ENCODE peak calls at places on chromosomes 11 and 22, in seven cellular contexts. Z is K562, S is HCT116, J is H1, V is SK-N-SH, I is GM12878, H is HepG2. K is an unnamed sample.

GRCh38 chr11:67371549-67372231 is 1.7 kb downstream of the CLCF1 start:
- DNase-seq in Z (peak; percentile 58), S (no peak), J (no peak), V (peak; percentile 85), I (no peak), H (peak; percentile 34), K (peak; percentile 81)

GRCh38 chr22:20957118-20957690 is 9.9 kb upstream of the AIFM3 start:
- DNase-seq in Z (no peak), S (no peak), J (no peak), V (peak; percentile 27), I (no peak), H (no peak), K (no peak)

GRCh38 chr11:43119275-43119970 is 192.4 kb upstream of the API5 start:
- DNase-seq in Z (no peak), S (no peak), J (no peak), V (no peak), I (no peak), H (no peak), K (peak; percentile 13)

GRCh38 chr11:130649749-130650275 is 201.4 kb downstream of the ADAMTS15 start:
- DNase-seq in Z (no peak), S (no peak), J (no peak), V (no peak), I (no peak), H (no peak), K (no peak)

GRCh38 chr11:10305964-10306918 is 1.4 kb downstream of the ADM start:
- DNase-seq in Z (no peak), S (no peak), J (no peak), V (peak; percentile 64), I (no peak), H (no peak), K (no peak)

GRCh38 chr22:46789992-46790391 is 27.5 kb downstream of the TBC1D22A start:
- DNase-seq in Z (no peak), S (no peak), J (no peak), V (no peak), I (no peak), H (no peak), K (no peak)

GRCh38 chr11:18836415-18836814 is 44.8 kb upstream of the PTPN5 start:
- DNase-seq in Z (no peak), S (no peak), J (no peak), V (no peak), I (no peak), H (no peak), K (peak; percentile 1)

GRCh38 chr11:16184588-16184987 is 171.8 kb downstream of the SOX6 start:
- DNase-seq in Z (no peak), S (no peak), J (no peak), V (no peak), I (no peak), H (peak; percentile 94), K (peak; percentile 8)

GRCh38 chr11:76234704-76235232 is 28.5 kb upstream of the WNT11 start:
- DNase-seq in Z (no peak), S (no peak), J (no peak), V (no peak), I (no peak), H (no peak), K (no peak)

GRCh38 chr11:19571906-19572305 is 140.7 kb upstream of the NAV2 start:
- DNase-seq in Z (no peak), S (no peak), J (no peak), V (no peak), I (no peak), H (no peak), K (no peak)

GRCh38 chr11:132576706-132577105 is 955.6 kb downstream of the OPCML start:
- DNase-seq in Z (no peak), S (no peak), J (peak; percentile 10), V (no peak), I (no peak), H (no peak), K (no peak)
- TF ChIP-seq JUND in Z (no peak), S (no peak), J (no peak), V (no peak), I (no peak), H (no peak), K (no peak)

DNA sequence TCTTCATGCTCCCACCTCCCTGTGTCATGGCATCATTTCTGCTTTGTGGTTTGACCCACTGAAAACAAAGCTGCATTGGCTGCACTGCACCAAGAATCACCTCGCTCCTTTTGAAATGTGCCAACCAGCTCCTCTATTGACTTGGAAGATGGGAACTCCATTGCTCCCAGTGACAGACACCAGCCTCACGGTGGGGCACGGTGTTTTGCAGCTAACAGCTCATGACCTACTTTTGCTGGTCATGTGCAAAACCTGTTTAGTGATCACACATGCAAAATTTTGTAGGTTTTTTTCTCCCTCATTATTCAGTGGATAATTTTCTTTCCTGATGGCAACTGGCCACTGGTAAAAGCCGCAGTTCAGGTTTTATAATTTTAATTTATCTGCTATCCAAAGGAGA is 36.8 kb downstream of the ARFGAP2 start:
- DNase-seq in Z (no peak), S (no peak), J (no peak), V (no peak), I (no peak), H (no peak), K (no peak)
- TF ChIP-seq JUND in Z (no peak), S (no peak), J (no peak), V (no peak), I (no peak), H (no peak), K (no peak)

GRCh38 chr22:41862530-41863266 is 29.8 kb downstream of the SREBF2 start:
- DNase-seq in Z (no peak), S (no peak), J (no peak), V (no peak), I (peak; percentile 89), H (no peak), K (no peak)
- TF ChIP-seq JUND in Z (no peak), S (no peak), J (no peak), V (no peak), I (no peak), H (no peak), K (no peak)

DNA sequence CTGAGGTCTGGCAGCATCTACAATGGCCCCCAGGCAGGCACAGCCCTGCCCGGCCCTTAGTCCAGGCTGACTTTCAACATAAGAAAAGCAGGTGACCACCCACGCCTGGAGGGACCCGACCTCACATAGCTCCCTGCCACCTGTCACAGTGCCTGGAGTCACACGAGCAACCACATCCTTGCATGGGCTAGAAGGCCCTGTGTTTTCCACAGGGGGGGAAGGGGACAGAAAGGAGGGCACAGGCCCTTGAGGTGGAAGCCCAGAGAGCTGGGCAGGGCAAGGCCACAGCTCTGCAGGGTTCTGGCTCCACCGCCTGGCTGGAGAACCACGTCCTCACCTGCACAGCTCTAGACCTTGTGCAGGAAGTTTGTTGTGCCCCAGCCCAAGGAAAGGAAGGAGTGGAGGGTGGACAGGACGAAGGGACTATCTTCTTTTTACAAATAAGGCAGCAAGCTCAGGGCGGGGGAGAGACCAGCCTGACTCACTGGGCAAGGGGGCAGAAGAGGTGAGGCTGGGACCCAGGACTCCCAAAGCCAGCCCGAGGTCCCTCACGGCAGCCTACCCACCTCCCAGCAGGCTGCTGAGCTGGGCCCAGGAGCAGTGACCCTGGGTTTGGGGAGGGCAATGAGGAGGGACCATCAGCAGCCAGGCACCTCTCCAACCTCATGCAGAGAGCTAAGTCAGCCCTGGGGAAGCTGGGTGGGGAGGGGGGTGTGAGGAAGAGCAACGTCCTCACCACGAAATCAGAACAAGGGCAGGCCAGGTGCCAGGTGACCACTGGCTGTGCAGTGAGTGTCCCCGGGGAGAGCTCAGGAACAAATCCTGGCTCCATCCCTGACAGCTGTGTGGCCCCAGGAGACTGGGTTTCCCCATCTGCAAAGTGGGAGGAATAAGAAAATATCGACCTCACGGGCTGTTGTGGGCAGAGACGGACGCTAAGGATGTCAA is 4.3 kb downstream of the C1QTNF6 start:
- DNase-seq in Z (no peak), S (no peak), J (no peak), V (no peak), I (no peak), H (no peak), K (peak; percentile 31)
- TF ChIP-seq JUND in Z (no peak), S (no peak), J (no peak), V (no peak), I (no peak), H (no peak), K (no peak)

DNA sequence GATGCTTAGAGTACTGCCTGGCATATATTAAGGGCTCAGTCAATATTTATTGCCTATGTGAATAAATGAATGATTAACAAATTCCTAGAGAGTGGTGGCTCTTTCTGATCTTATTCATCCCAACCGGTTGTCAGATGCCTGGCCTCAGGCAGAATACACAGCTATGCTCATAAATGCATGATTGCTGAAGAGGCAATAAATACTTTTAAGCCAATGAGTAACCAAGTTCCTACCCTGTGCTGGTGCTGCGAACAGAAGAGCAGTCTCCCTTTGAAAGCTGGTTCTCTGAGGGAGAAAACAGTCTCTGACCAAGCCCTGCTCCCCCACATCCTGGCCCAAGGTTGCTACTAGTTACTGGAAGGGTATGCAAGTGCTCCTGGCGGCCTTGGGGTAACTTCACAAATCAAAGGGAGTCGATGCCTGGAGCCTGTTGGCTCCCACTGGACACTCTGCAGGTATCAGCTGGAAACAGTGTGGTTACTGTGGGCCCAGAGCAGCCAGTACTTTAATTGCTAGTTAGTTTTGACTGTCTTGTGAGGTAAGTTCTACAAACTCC is 2.8 kb downstream of the USH1C start:
- DNase-seq in Z (no peak), S (no peak), J (no peak), V (no peak), I (no peak), H (no peak), K (peak; percentile 10)
- TF ChIP-seq JUND in Z (no peak), S (no peak), J (no peak), V (no peak), I (no peak), H (no peak), K (no peak)

GRCh38 chr11:134640971-134641968 is 229.2 kb upstream of the B3GAT1 start:
- DNase-seq in Z (no peak), S (no peak), J (no peak), V (no peak), I (no peak), H (no peak), K (no peak)

GRCh38 chr11:134637091-134638015 is 225.3 kb upstream of the B3GAT1 start:
- DNase-seq in Z (no peak), S (no peak), J (no peak), V (no peak), I (no peak), H (no peak), K (no peak)

GRCh38 chr11:134640536-134640935 is 228.5 kb upstream of the B3GAT1 start:
- DNase-seq in Z (no peak), S (no peak), J (no peak), V (no peak), I (no peak), H (no peak), K (no peak)

GRCh38 chr11:134639586-134640330 is 227.7 kb upstream of the B3GAT1 start:
- DNase-seq in Z (no peak), S (peak; percentile 71), J (no peak), V (no peak), I (no peak), H (no peak), K (peak; percentile 97)

DNA sequence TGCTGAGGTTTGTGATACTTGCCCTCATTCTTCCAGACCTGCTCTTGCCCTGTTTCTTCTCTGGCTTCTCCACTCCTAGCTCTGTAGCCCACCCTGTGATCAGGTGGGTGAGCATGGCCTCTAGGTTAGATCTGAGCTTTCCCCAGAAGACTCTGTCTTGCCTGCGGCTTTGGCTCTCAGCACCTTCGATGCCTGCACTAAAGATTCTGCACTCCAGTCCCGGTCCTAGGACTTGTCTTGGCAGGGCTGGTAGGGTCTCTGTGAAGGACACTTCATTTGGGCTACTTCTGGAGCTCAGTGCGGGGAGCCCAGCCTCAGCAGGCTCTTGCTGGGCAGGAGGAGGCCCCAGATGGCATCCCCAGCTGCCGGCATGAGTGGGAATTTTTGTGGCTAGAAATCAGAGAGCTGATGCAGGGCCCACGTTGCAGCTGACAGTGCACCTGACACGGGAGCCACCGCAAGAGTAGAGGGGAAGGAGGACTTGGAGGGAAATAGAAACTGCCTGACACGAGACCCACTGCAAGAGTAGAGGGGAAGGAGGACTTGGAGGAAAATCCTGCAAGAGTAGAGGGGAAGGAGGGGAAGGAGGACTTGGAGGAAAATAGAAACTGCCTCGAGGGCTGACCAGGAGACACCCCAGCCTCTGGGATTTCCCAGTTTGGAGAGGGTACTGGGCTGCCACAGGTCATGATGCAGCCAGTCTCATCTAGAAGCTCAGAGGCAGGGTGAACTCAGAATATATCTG is 226.9 kb upstream of the B3GAT1 start:
- DNase-seq in Z (no peak), S (no peak), J (no peak), V (no peak), I (no peak), H (no peak), K (no peak)
- TF ChIP-seq JUND in Z (no peak), S (no peak), J (no peak), V (no peak), I (no peak), H (no peak), K (no peak)